ENCODE peak calls at places on chromosomes 3 and 15, in five cellular contexts. One of them, this sample, is unnamed.

GRCh38 chr3:195895078-195895899 is 13.1 kb downstream of the TNK2 start:
- DNase-seq in GM03348: peak
- DNase-seq in activated B cell treated with CpG ODN at 0.5 μM for 24 hours: peak
- DNase-seq in substantia nigra: peak
- DNase-seq in naive thymus-derived CD4-positive, alpha-beta T cell: peak
- DNase-seq in this sample: no peak

GRCh38 chr3:190076138-190076537 is 44.6 kb downstream of the P3H2 start:
- DNase-seq in activated B cell treated with CpG ODN at 0.5 μM for 24 hours: no peak
- DNase-seq in GM03348: peak
- DNase-seq in substantia nigra: no peak
- DNase-seq in naive thymus-derived CD4-positive, alpha-beta T cell: no peak
- DNase-seq in this sample: no peak

GRCh38 chr3:72123908-72124441 is 339.0 kb upstream of the PROK2 start:
- DNase-seq in GM03348: peak
- DNase-seq in naive thymus-derived CD4-positive, alpha-beta T cell: no peak
- DNase-seq in substantia nigra: no peak
- DNase-seq in activated B cell treated with CpG ODN at 0.5 μM for 24 hours: no peak
- DNase-seq in this sample: no peak

GRCh38 chr3:171982829-171983228 is 56.5 kb upstream of the FNDC3B start:
- DNase-seq in GM03348: peak
- DNase-seq in activated B cell treated with CpG ODN at 0.5 μM for 24 hours: no peak
- DNase-seq in substantia nigra: no peak
- DNase-seq in naive thymus-derived CD4-positive, alpha-beta T cell: no peak
- DNase-seq in this sample: no peak

GRCh38 chr15:42608110-42608531 is 32.7 kb downstream of the STARD9 start:
- DNase-seq in substantia nigra: no peak
- DNase-seq in GM03348: peak
- DNase-seq in activated B cell treated with CpG ODN at 0.5 μM for 24 hours: no peak
- DNase-seq in naive thymus-derived CD4-positive, alpha-beta T cell: peak
- DNase-seq in this sample: no peak

GRCh38 chr3:32973982-32974381 is 22.5 kb downstream of the CCR4 start:
- DNase-seq in GM03348: no peak
- DNase-seq in substantia nigra: no peak
- DNase-seq in activated B cell treated with CpG ODN at 0.5 μM for 24 hours: no peak
- DNase-seq in naive thymus-derived CD4-positive, alpha-beta T cell: no peak
- DNase-seq in this sample: no peak

GRCh38 chr15:99155961-99156443 is 51.1 kb downstream of the SYNM start:
- DNase-seq in activated B cell treated with CpG ODN at 0.5 μM for 24 hours: no peak
- DNase-seq in naive thymus-derived CD4-positive, alpha-beta T cell: no peak
- DNase-seq in GM03348: no peak
- DNase-seq in substantia nigra: no peak
- DNase-seq in this sample: no peak

GRCh38 chr3:157160652-157161480 is 919 bp upstream of the CCNL1 start:
- DNase-seq in activated B cell treated with CpG ODN at 0.5 μM for 24 hours: no peak
- DNase-seq in GM03348: peak
- DNase-seq in naive thymus-derived CD4-positive, alpha-beta T cell: no peak
- DNase-seq in substantia nigra: no peak
- DNase-seq in this sample: no peak

GRCh38 chr15:100763764-100764750 is 115.6 kb upstream of the ALDH1A3 start:
- DNase-seq in GM03348: peak
- DNase-seq in activated B cell treated with CpG ODN at 0.5 μM for 24 hours: no peak
- DNase-seq in naive thymus-derived CD4-positive, alpha-beta T cell: no peak
- DNase-seq in substantia nigra: no peak
- DNase-seq in this sample: no peak

GRCh38 chr3:12638105-12638504 is 25.8 kb downstream of the RAF1 start:
- DNase-seq in GM03348: peak
- DNase-seq in activated B cell treated with CpG ODN at 0.5 μM for 24 hours: no peak
- DNase-seq in substantia nigra: no peak
- DNase-seq in naive thymus-derived CD4-positive, alpha-beta T cell: no peak
- DNase-seq in this sample: no peak

This sample was measured in type B pancreatic cell.